ENCODE peak calls at places on chromosomes 11 and 22, in ten cellular contexts. One of them, this sample, is unnamed.
A peak's percentile ranks its signal among the peaks of the same experiment; 100 is the strongest.

GRCh38 chr11:115590254-115590653 is 86.0 kb upstream of the CADM1 start:
- DNase-seq in lower lobe of right lung: no peak
- DNase-seq in cardiac muscle cell: peak; percentile 41
- DNase-seq in A549: no peak
- DNase-seq in neural progenitor cell: no peak
- DNase-seq in cardiac fibroblast: no peak
- DNase-seq in GM12865: no peak
- DNase-seq in Karpas-422: no peak
- DNase-seq in kidney: no peak
- DNase-seq in spleen: no peak
- DNase-seq in this sample: no peak

GRCh38 chr22:19213496-19214473 is 35.2 kb upstream of the SLC25A1 start:
- DNase-seq in lower lobe of right lung: no peak
- DNase-seq in cardiac muscle cell: no peak
- DNase-seq in A549: no peak
- DNase-seq in neural progenitor cell: peak; percentile 32
- DNase-seq in cardiac fibroblast: peak; percentile 44
- DNase-seq in GM12865: no peak
- DNase-seq in Karpas-422: peak; percentile 87
- DNase-seq in kidney: no peak
- DNase-seq in spleen: no peak
- DNase-seq in this sample: peak; percentile 37

GRCh38 chr22:31088233-31088986 is 7.3 kb downstream of the SMTN start:
- DNase-seq in lower lobe of right lung: no peak
- DNase-seq in cardiac muscle cell: no peak
- DNase-seq in A549: no peak
- DNase-seq in neural progenitor cell: no peak
- DNase-seq in cardiac fibroblast: no peak
- DNase-seq in GM12865: no peak
- DNase-seq in Karpas-422: no peak
- DNase-seq in kidney: no peak
- DNase-seq in spleen: no peak
- DNase-seq in this sample: no peak

GRCh38 chr22:42680648-42681047 is 31.5 kb upstream of the CYB5R3 start:
- DNase-seq in lower lobe of right lung: no peak
- DNase-seq in cardiac muscle cell: no peak
- DNase-seq in A549: peak; percentile 64
- DNase-seq in neural progenitor cell: no peak
- DNase-seq in cardiac fibroblast: peak; percentile 93
- DNase-seq in GM12865: no peak
- DNase-seq in Karpas-422: no peak
- DNase-seq in kidney: no peak
- DNase-seq in spleen: no peak
- DNase-seq in this sample: peak; percentile 94

GRCh38 chr22:44583854-44584253 is 85.8 kb upstream of the RTL6 start:
- DNase-seq in lower lobe of right lung: peak; percentile 42
- DNase-seq in cardiac muscle cell: no peak
- DNase-seq in A549: no peak
- DNase-seq in neural progenitor cell: no peak
- DNase-seq in cardiac fibroblast: no peak
- DNase-seq in GM12865: no peak
- DNase-seq in Karpas-422: no peak
- DNase-seq in kidney: peak; percentile 54
- DNase-seq in spleen: peak; percentile 52
- DNase-seq in this sample: no peak

GRCh38 chr11:48055292-48056132 is 75.2 kb downstream of the PTPRJ start:
- DNase-seq in lower lobe of right lung: no peak
- DNase-seq in cardiac muscle cell: no peak
- DNase-seq in A549: no peak
- DNase-seq in neural progenitor cell: no peak
- DNase-seq in cardiac fibroblast: peak; percentile 13
- DNase-seq in GM12865: peak; percentile 61
- DNase-seq in Karpas-422: peak; percentile 77
- DNase-seq in kidney: peak; percentile 72
- DNase-seq in spleen: no peak
- DNase-seq in this sample: no peak

GRCh38 chr22:19524170-19525115 is at the start of gene CLDN5:
- DNase-seq in lower lobe of right lung: peak; percentile 60
- DNase-seq in cardiac muscle cell: peak; percentile 38
- DNase-seq in A549: no peak
- DNase-seq in neural progenitor cell: peak; percentile 75
- DNase-seq in cardiac fibroblast: peak; percentile 36
- DNase-seq in GM12865: no peak
- DNase-seq in Karpas-422: no peak
- DNase-seq in kidney: no peak
- DNase-seq in spleen: peak; percentile 76
- DNase-seq in this sample: peak; percentile 19

GRCh38 chr11:44568358-44568705 is 2.9 kb downstream of the CD82 start:
- DNase-seq in lower lobe of right lung: no peak
- DNase-seq in cardiac muscle cell: no peak
- DNase-seq in A549: no peak
- DNase-seq in neural progenitor cell: no peak
- DNase-seq in cardiac fibroblast: no peak
- DNase-seq in GM12865: no peak
- DNase-seq in Karpas-422: no peak
- DNase-seq in kidney: no peak
- DNase-seq in spleen: no peak
- DNase-seq in this sample: no peak

GRCh38 chr11:27717377-27717776 is 17.1 kb upstream of the BDNF start:
- DNase-seq in lower lobe of right lung: no peak
- DNase-seq in cardiac muscle cell: no peak
- DNase-seq in A549: peak; percentile 58
- DNase-seq in neural progenitor cell: no peak
- DNase-seq in cardiac fibroblast: no peak
- DNase-seq in GM12865: no peak
- DNase-seq in Karpas-422: no peak
- DNase-seq in kidney: no peak
- DNase-seq in spleen: no peak
- DNase-seq in this sample: peak; percentile 31

GRCh38 chr22:33405194-33405593 is 347.0 kb upstream of the SYN3 start:
- DNase-seq in lower lobe of right lung: no peak
- DNase-seq in cardiac muscle cell: no peak
- DNase-seq in A549: no peak
- DNase-seq in neural progenitor cell: no peak
- DNase-seq in cardiac fibroblast: no peak
- DNase-seq in GM12865: no peak
- DNase-seq in Karpas-422: no peak
- DNase-seq in kidney: no peak
- DNase-seq in spleen: no peak
- DNase-seq in this sample: no peak

GRCh38 chr11:46361283-46362145 is 14.3 kb downstream of the DGKZ start:
- DNase-seq in lower lobe of right lung: peak; percentile 83
- DNase-seq in cardiac muscle cell: peak; percentile 78
- DNase-seq in A549: no peak
- DNase-seq in neural progenitor cell: no peak
- DNase-seq in cardiac fibroblast: peak; percentile 65
- DNase-seq in GM12865: peak; percentile 88
- DNase-seq in Karpas-422: peak; percentile 94
- DNase-seq in kidney: peak; percentile 90
- DNase-seq in spleen: peak; percentile 93
- DNase-seq in this sample: peak; percentile 67

GRCh38 chr11:128913806-128914205 is 22.6 kb downstream of the KCNJ5 start:
- DNase-seq in lower lobe of right lung: no peak
- DNase-seq in cardiac muscle cell: no peak
- DNase-seq in A549: no peak
- DNase-seq in neural progenitor cell: no peak
- DNase-seq in cardiac fibroblast: no peak
- DNase-seq in GM12865: no peak
- DNase-seq in Karpas-422: no peak
- DNase-seq in kidney: peak; percentile 32
- DNase-seq in spleen: peak; percentile 41
- DNase-seq in this sample: no peak

GRCh38 chr11:132445966-132446365 is 1075.6 kb downstream of the NTM start:
- DNase-seq in lower lobe of right lung: no peak
- DNase-seq in cardiac muscle cell: no peak
- DNase-seq in A549: no peak
- DNase-seq in neural progenitor cell: no peak
- DNase-seq in cardiac fibroblast: no peak
- DNase-seq in GM12865: no peak
- DNase-seq in Karpas-422: no peak
- DNase-seq in kidney: no peak
- DNase-seq in spleen: no peak
- DNase-seq in this sample: no peak

GRCh38 chr11:75654314-75654713 is 14.5 kb downstream of the MAP6 start:
- DNase-seq in lower lobe of right lung: no peak
- DNase-seq in cardiac muscle cell: no peak
- DNase-seq in A549: no peak
- DNase-seq in neural progenitor cell: no peak
- DNase-seq in cardiac fibroblast: no peak
- DNase-seq in GM12865: peak; percentile 71
- DNase-seq in Karpas-422: no peak
- DNase-seq in kidney: no peak
- DNase-seq in spleen: no peak
- DNase-seq in this sample: peak; percentile 27

GRCh38 chr11:118212131-118212725 is 12.6 kb downstream of the JAML start:
- DNase-seq in lower lobe of right lung: peak; percentile 56
- DNase-seq in cardiac muscle cell: peak; percentile 53
- DNase-seq in A549: no peak
- DNase-seq in neural progenitor cell: peak; percentile 17
- DNase-seq in cardiac fibroblast: no peak
- DNase-seq in GM12865: no peak
- DNase-seq in Karpas-422: peak; percentile 62
- DNase-seq in kidney: no peak
- DNase-seq in spleen: no peak
- DNase-seq in this sample: no peak

GRCh38 chr11:16352707-16353106 is 3.6 kb downstream of the SOX6 start:
- DNase-seq in lower lobe of right lung: no peak
- DNase-seq in cardiac muscle cell: no peak
- DNase-seq in A549: no peak
- DNase-seq in neural progenitor cell: no peak
- DNase-seq in cardiac fibroblast: no peak
- DNase-seq in GM12865: no peak
- DNase-seq in Karpas-422: no peak
- DNase-seq in kidney: no peak
- DNase-seq in spleen: no peak
- DNase-seq in this sample: no peak

GRCh38 chr22:24429411-24430365 is 2.3 kb downstream of the ADORA2A start:
- DNase-seq in lower lobe of right lung: peak; percentile 19
- DNase-seq in cardiac muscle cell: no peak
- DNase-seq in A549: no peak
- DNase-seq in neural progenitor cell: no peak
- DNase-seq in cardiac fibroblast: peak; percentile 20
- DNase-seq in GM12865: peak; percentile 65
- DNase-seq in Karpas-422: peak; percentile 51
- DNase-seq in kidney: peak; percentile 78
- DNase-seq in spleen: peak; percentile 87
- DNase-seq in this sample: no peak

GRCh38 chr11:8477151-8477550 is 116.9 kb downstream of the STK33 start:
- DNase-seq in lower lobe of right lung: no peak
- DNase-seq in cardiac muscle cell: no peak
- DNase-seq in A549: no peak
- DNase-seq in neural progenitor cell: no peak
- DNase-seq in cardiac fibroblast: no peak
- DNase-seq in GM12865: no peak
- DNase-seq in Karpas-422: no peak
- DNase-seq in kidney: no peak
- DNase-seq in spleen: no peak
- DNase-seq in this sample: no peak
- H3K4me3 ChIP-seq in lower lobe of right lung: no peak overlapping the region
- H3K4me3 ChIP-seq in cardiac muscle cell: no peak overlapping the region
- H3K4me3 ChIP-seq in A549: no peak overlapping the region
- H3K4me3 ChIP-seq in neural progenitor cell: no peak overlapping the region
- H3K4me3 ChIP-seq in cardiac fibroblast: no peak overlapping the region
- H3K4me3 ChIP-seq in GM12865: no peak overlapping the region
- H3K4me3 ChIP-seq in Karpas-422: no peak overlapping the region
- H3K4me3 ChIP-seq in kidney: no peak overlapping the region
- H3K4me3 ChIP-seq in spleen: no peak overlapping the region
- H3K4me3 ChIP-seq in this sample: no peak overlapping the region

DNA sequence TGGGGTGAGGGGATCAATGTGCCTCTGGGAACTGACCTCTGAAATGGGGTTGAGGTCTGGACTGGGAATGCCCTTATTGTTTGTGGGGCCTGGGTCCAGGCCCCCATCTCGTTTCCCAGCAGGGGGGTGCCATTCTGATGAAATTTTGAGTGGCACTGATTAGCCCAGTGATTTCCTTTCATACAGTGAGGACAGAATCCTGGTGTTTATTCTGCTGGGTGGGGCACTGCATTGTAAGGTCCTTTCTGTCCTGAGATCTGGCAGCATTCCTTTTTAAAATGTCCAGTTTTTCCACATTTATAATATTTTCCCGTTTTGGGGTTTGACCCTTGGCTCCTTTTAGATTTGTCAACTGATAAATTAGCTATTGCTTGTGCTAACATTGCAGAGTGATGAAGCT is 27.1 kb downstream of the OR10A6 start:
- DNase-seq in lower lobe of right lung: no peak
- DNase-seq in cardiac muscle cell: no peak
- DNase-seq in A549: no peak
- DNase-seq in neural progenitor cell: no peak
- DNase-seq in cardiac fibroblast: no peak
- DNase-seq in GM12865: no peak
- DNase-seq in Karpas-422: no peak
- DNase-seq in kidney: no peak
- DNase-seq in spleen: no peak
- DNase-seq in this sample: no peak
- H3K4me3 ChIP-seq in lower lobe of right lung: peak overlapping the region; percentile 31
- H3K4me3 ChIP-seq in cardiac muscle cell: no peak overlapping the region
- H3K4me3 ChIP-seq in A549: no peak overlapping the region
- H3K4me3 ChIP-seq in neural progenitor cell: no peak overlapping the region
- H3K4me3 ChIP-seq in cardiac fibroblast: no peak overlapping the region
- H3K4me3 ChIP-seq in GM12865: no peak overlapping the region
- H3K4me3 ChIP-seq in Karpas-422: no peak overlapping the region
- H3K4me3 ChIP-seq in kidney: no peak overlapping the region
- H3K4me3 ChIP-seq in spleen: no peak overlapping the region
- H3K4me3 ChIP-seq in this sample: no peak overlapping the region

GRCh38 chr22:38462960-38463784 is 4.7 kb upstream of the KDELR3 start:
- DNase-seq in lower lobe of right lung: no peak
- DNase-seq in cardiac muscle cell: peak; percentile 90
- DNase-seq in A549: no peak
- DNase-seq in neural progenitor cell: peak; percentile 80
- DNase-seq in cardiac fibroblast: peak; percentile 41
- DNase-seq in GM12865: no peak
- DNase-seq in Karpas-422: no peak
- DNase-seq in kidney: peak; percentile 86
- DNase-seq in spleen: peak; percentile 72
- DNase-seq in this sample: no peak
- H3K4me3 ChIP-seq in lower lobe of right lung: no peak overlapping the region
- H3K4me3 ChIP-seq in cardiac muscle cell: peak overlapping the region; percentile 3
- H3K4me3 ChIP-seq in A549: no peak overlapping the region
- H3K4me3 ChIP-seq in neural progenitor cell: peak overlapping the region; percentile 26
- H3K4me3 ChIP-seq in cardiac fibroblast: no peak overlapping the region
- H3K4me3 ChIP-seq in GM12865: no peak overlapping the region
- H3K4me3 ChIP-seq in Karpas-422: no peak overlapping the region
- H3K4me3 ChIP-seq in kidney: no peak overlapping the region
- H3K4me3 ChIP-seq in spleen: no peak overlapping the region
- H3K4me3 ChIP-seq in this sample: no peak overlapping the region

DNA sequence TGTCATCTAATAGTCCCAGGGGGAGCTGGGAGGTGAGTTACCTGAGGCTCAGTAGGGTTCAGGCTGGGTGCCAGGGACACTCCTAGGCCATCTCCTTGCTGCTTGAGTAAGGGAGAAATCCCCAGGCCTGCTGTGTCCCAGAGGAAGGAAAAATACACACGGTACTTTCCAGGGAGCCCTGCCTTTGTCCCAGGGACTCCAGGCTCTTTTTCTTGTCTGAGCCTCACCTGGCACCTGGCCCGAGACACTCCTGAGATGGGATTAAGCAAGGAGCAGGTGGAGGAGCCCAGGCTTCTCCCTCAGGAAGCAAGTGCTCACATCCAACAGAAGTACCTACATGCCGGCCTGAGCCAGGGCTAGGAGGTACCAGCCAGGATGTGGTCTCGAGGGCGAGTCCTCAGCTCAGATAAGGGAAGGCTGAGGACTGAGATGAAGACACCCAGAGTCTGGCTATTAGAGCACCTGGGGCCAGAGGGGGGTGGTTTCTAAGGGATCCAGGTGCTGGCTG is 899 bp upstream of the KLHDC7B start:
- DNase-seq in lower lobe of right lung: peak; percentile 84
- DNase-seq in cardiac muscle cell: no peak
- DNase-seq in A549: no peak
- DNase-seq in neural progenitor cell: no peak
- DNase-seq in cardiac fibroblast: no peak
- DNase-seq in GM12865: peak; percentile 42
- DNase-seq in Karpas-422: no peak
- DNase-seq in kidney: peak; percentile 87
- DNase-seq in spleen: peak; percentile 82
- DNase-seq in this sample: no peak
- H3K4me3 ChIP-seq in lower lobe of right lung: no peak overlapping the region
- H3K4me3 ChIP-seq in cardiac muscle cell: no peak overlapping the region
- H3K4me3 ChIP-seq in A549: no peak overlapping the region
- H3K4me3 ChIP-seq in neural progenitor cell: peak overlapping the region; percentile 32
- H3K4me3 ChIP-seq in cardiac fibroblast: no peak overlapping the region
- H3K4me3 ChIP-seq in GM12865: no peak overlapping the region
- H3K4me3 ChIP-seq in Karpas-422: peak overlapping the region; percentile 57
- H3K4me3 ChIP-seq in kidney: no peak overlapping the region
- H3K4me3 ChIP-seq in spleen: no peak overlapping the region
- H3K4me3 ChIP-seq in this sample: no peak overlapping the region